ENCODE peak calls at places on chromosomes 2 and 18, in six cellular contexts. C is astrocyte of the spinal cord, I is psoas muscle, Z is A549, P is mammary epithelial cell, V is heart right ventricle. X is an unnamed sample.

GRCh38 chr2:127347734-127348392 is 39.9 kb downstream of the MAP3K2 start:
- DNase-seq in C (no peak), I (no peak), Z (no peak), P (no peak), V (no peak), X (no peak)

GRCh38 chr2:70211595-70211994 is 20.8 kb upstream of the C2orf42 start:
- DNase-seq in C (no peak), I (no peak), Z (no peak), P (no peak), V (no peak), X (no peak)

GRCh38 chr2:211126256-211126655 is 569.9 kb downstream of the CPS1 start:
- DNase-seq in C (no peak), I (no peak), Z (no peak), P (no peak), V (no peak), X (no peak)

GRCh38 chr2:184394642-184395041 is 203.7 kb upstream of the ZNF804A start:
- DNase-seq in C (peak; percentile 8), I (no peak), Z (no peak), P (no peak), V (no peak), X (no peak)

GRCh38 chr2:24342110-24342910 is 18.0 kb downstream of the ITSN2 start:
- DNase-seq in C (peak; percentile 33), I (no peak), Z (no peak), P (no peak), V (no peak), X (no peak)

GRCh38 chr2:234405472-234405871 is 91.4 kb downstream of the ARL4C start:
- DNase-seq in C (no peak), I (no peak), Z (no peak), P (no peak), V (no peak), X (no peak)

GRCh38 chr2:18749912-18750526 is 160.7 kb upstream of the NT5C1B start:
- DNase-seq in C (peak; percentile 73), I (no peak), Z (peak; percentile 28), P (peak; percentile 35), V (no peak), X (no peak)

GRCh38 chr2:224127871-224128501 is 88.9 kb upstream of the SERPINE2 start:
- DNase-seq in C (peak; percentile 47), I (no peak), Z (no peak), P (no peak), V (no peak), X (no peak)

GRCh38 chr2:241901500-241902351 is 32.2 kb downstream of the RTP5 start:
- DNase-seq in C (no peak), I (no peak), Z (no peak), P (peak; percentile 70), V (no peak), X (peak; percentile 66)

GRCh38 chr2:216430811-216431210 is 18.5 kb downstream of the SMARCAL1 start:
- DNase-seq in C (no peak), I (no peak), Z (no peak), P (no peak), V (no peak), X (no peak)

GRCh38 chr18:37611623-37612279 is 46.2 kb upstream of the CELF4 start:
- DNase-seq in C (no peak), I (no peak), Z (no peak), P (no peak), V (no peak), X (no peak)

GRCh38 chr18:12838178-12838634 is 45.8 kb downstream of the PTPN2 start:
- DNase-seq in C (peak; percentile 84), I (no peak), Z (peak; percentile 65), P (peak; percentile 94), V (no peak), X (peak; percentile 80)

GRCh38 chr2:189674374-189675112 is at the start of gene ANKAR:
- DNase-seq in C (peak; percentile 91), I (peak; percentile 96), Z (peak; percentile 73), P (peak; percentile 77), V (peak; percentile 92), X (peak; percentile 97)

GRCh38 chr18:59744271-59744721 is 47.1 kb upstream of the CCBE1 start:
- DNase-seq in C (peak; percentile 89), I (no peak), Z (no peak), P (peak; percentile 83), V (no peak), X (no peak)

GRCh38 chr2:206353685-206354084 is 79.2 kb downstream of the ZDBF2 start:
- DNase-seq in C (no peak), I (no peak), Z (no peak), P (no peak), V (no peak), X (no peak)

GRCh38 chr18:7390731-7391492 is 160.0 kb downstream of the LRRC30 start:
- DNase-seq in C (no peak), I (no peak), Z (no peak), P (no peak), V (no peak), X (no peak)

GRCh38 chr2:176118606-176119370 is 2.2 kb downstream of the HOXD10 start:
- DNase-seq in C (no peak), I (no peak), Z (peak; percentile 63), P (no peak), V (no peak), X (no peak)

GRCh38 chr2:121521359-121521758 is 9.3 kb upstream of the RNU4ATAC start:
- DNase-seq in C (peak; percentile 91), I (peak; percentile 51), Z (no peak), P (peak; percentile 36), V (no peak), X (no peak)

GRCh38 chr2:2647156-2647555 is 316.1 kb upstream of the MYT1L start:
- DNase-seq in C (peak; percentile 14), I (no peak), Z (no peak), P (peak; percentile 2), V (no peak), X (no peak)

GRCh38 chr2:65565681-65566080 is 133.3 kb upstream of the SPRED2 start:
- DNase-seq in C (no peak), I (no peak), Z (no peak), P (no peak), V (no peak), X (no peak)

GRCh38 chr2:62306751-62307468 is 111.0 kb downstream of the B3GNT2 start:
- DNase-seq in C (peak; percentile 32), I (no peak), Z (no peak), P (peak; percentile 90), V (no peak), X (no peak)

GRCh38 chr2:74440378-74441110 is 1.2 kb downstream of the RTKN start:
- DNase-seq in C (peak; percentile 78), I (peak; percentile 92), Z (peak; percentile 100), P (peak; percentile 81), V (peak; percentile 92), X (peak; percentile 92)

GRCh38 chr2:188984680-188985079 is 10.5 kb downstream of the COL3A1 start:
- DNase-seq in C (peak; percentile 90), I (no peak), Z (no peak), P (no peak), V (no peak), X (no peak)

GRCh38 chr2:202104286-202104870 is 31.3 kb downstream of the KIAA2012 start:
- DNase-seq in C (peak; percentile 40), I (peak; percentile 57), Z (peak; percentile 31), P (peak; percentile 57), V (no peak), X (peak; percentile 84)

GRCh38 chr18:21359746-21360145 is 117.7 kb downstream of the GREB1L start:
- DNase-seq in C (no peak), I (no peak), Z (no peak), P (no peak), V (no peak), X (no peak)

GRCh38 chr2:236703906-236704305 is 134.3 kb downstream of the ACKR3 start:
- DNase-seq in C (no peak), I (no peak), Z (no peak), P (no peak), V (no peak), X (no peak)

GRCh38 chr2:36670881-36671595 is 25.5 kb upstream of the VIT start:
- DNase-seq in C (peak; percentile 60), I (no peak), Z (no peak), P (no peak), V (no peak), X (no peak)

GRCh38 chr18:26863921-26864497 is 1.5 kb downstream of the AQP4 start:
- DNase-seq in C (no peak), I (no peak), Z (no peak), P (no peak), V (no peak), X (peak; percentile 62)

GRCh38 chr18:26864658-26865057 is 849 bp downstream of the AQP4 start:
- DNase-seq in C (no peak), I (no peak), Z (no peak), P (no peak), V (no peak), X (peak; percentile 64)

GRCh38 chr18:26862084-26862483 is 3.4 kb downstream of the AQP4 start:
- DNase-seq in C (no peak), I (no peak), Z (no peak), P (no peak), V (no peak), X (no peak)

GRCh38 chr18:26865557-26865956 is at the start of gene AQP4:
- DNase-seq in C (no peak), I (peak; percentile 86), Z (no peak), P (no peak), V (peak; percentile 43), X (peak; percentile 82)

GRCh38 chr18:26863122-26863879 is 2.2 kb downstream of the AQP4 start:
- DNase-seq in C (no peak), I (peak; percentile 95), Z (peak; percentile 15), P (peak; percentile 34), V (peak; percentile 81), X (peak; percentile 94)
- H3K4me3 ChIP-seq in C (peak overlapping the region; percentile 12), I (peak overlapping the region; percentile 66), Z (peak overlapping the region; percentile 55), P (no peak overlapping the region), V (peak overlapping the region; percentile 32), X (peak overlapping the region; percentile 39)

DNA sequence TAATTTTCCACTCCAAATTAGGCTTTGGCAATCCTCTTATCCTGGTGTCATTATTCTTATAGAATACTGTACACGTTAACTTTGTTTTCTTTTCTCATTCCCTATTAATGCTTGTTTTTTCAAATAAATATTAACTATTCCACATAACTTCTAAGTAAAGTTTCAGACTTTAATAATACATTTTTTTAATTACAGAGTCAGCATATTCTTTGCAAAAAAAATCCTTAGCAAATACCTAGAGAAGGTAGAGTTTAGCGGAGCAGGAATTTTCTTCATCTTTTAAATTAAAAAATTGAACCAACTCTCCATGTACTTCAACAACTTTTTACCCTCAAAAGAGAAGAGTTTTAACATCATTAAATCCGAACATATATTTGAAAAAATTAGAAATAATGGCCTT is 45.2 kb downstream of the RPRM start:
- DNase-seq in C (no peak), I (no peak), Z (no peak), P (no peak), V (no peak), X (no peak)
- H3K4me3 ChIP-seq in C (no peak overlapping the region), I (no peak overlapping the region), Z (no peak overlapping the region), P (no peak overlapping the region), V (no peak overlapping the region), X (no peak overlapping the region)

GRCh38 chr2:135151615-135152014 is 99.5 kb downstream of the RAB3GAP1 start:
- DNase-seq in C (no peak), I (no peak), Z (no peak), P (peak; percentile 32), V (no peak), X (no peak)
- H3K4me3 ChIP-seq in C (no peak overlapping the region), I (no peak overlapping the region), Z (no peak overlapping the region), P (no peak overlapping the region), V (no peak overlapping the region), X (no peak overlapping the region)

DNA sequence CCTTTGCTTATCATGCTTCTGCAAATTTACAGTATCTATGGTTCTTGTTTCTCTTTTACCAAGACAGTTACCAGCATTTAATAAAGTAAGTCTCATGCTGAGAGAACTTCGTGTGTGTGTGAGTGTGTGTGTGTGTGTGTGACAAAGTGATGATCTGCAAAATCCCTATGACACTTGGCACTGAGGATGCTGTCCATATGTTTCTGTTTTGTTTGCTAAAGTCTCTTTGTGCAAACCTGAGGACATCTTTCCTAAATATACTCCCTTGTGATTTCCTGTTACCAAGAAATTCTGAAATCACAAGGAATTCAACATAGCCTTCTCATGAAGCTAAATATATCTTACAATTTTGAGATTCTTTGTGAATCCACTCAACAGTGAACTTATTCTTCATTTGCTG is 1359.6 kb upstream of the NRXN1 start:
- DNase-seq in C (no peak), I (no peak), Z (no peak), P (no peak), V (no peak), X (no peak)
- H3K4me3 ChIP-seq in C (no peak overlapping the region), I (no peak overlapping the region), Z (no peak overlapping the region), P (no peak overlapping the region), V (no peak overlapping the region), X (no peak overlapping the region)